ENCODE peak calls at places on chromosomes 3 and 15, in six cellular contexts. W, Z, T, S, Y and R are unnamed samples.

GRCh38 chr15:23857028-23857641 is 170.0 kb upstream of the NDN start:
- DNase-seq in Y (peak; percentile 14), S (no peak), Z (peak; percentile 13), W (no peak), T (peak; percentile 22), R (no peak)

GRCh38 chr3:50444213-50444612 is 59.2 kb downstream of the CACNA2D2 start:
- DNase-seq in W (no peak), Z (no peak), Y (no peak), S (no peak), T (no peak), R (no peak)

GRCh38 chr15:67782592-67782991 is 42.7 kb upstream of the SKOR1 start:
- DNase-seq in S (no peak), W (no peak), Y (no peak), T (no peak), Z (no peak), R (no peak)

GRCh38 chr15:88177451-88177850 is 79.1 kb downstream of the NTRK3 start:
- DNase-seq in S (no peak), Z (no peak), W (no peak), Y (no peak), T (no peak), R (no peak)

GRCh38 chr3:111859061-111859973 is at the start of gene PHLDB2:
- DNase-seq in T (peak; percentile 67), Z (peak; percentile 82), W (peak; percentile 53), Y (peak; percentile 35), S (peak; percentile 57), R (no peak)

GRCh38 chr15:61908241-61908640 is 152.0 kb downstream of the VPS13C start:
- DNase-seq in S (no peak), T (no peak), Y (no peak), W (no peak), Z (no peak), R (no peak)

GRCh38 chr3:142857056-142857455 is 31.8 kb downstream of the PCOLCE2 start:
- DNase-seq in S (no peak), Y (peak; percentile 90), W (no peak), Z (no peak), T (no peak), R (no peak)

GRCh38 chr3:179276001-179276400 is 25.1 kb upstream of the KCNMB3 start:
- DNase-seq in S (no peak), W (no peak), T (no peak), Y (no peak), Z (no peak), R (no peak)

GRCh38 chr3:155870945-155871745 is 695 bp downstream of the GMPS start:
- DNase-seq in T (no peak), Z (peak; percentile 57), W (peak; percentile 35), Y (no peak), S (peak; percentile 70), R (no peak)

GRCh38 chr3:28240440-28240839 is 979 bp upstream of the CMC1 start:
- DNase-seq in T (no peak), W (no peak), S (no peak), Y (peak; percentile 71), Z (no peak), R (no peak)

GRCh38 chr3:30655187-30655812 is 48.9 kb downstream of the TGFBR2 start:
- DNase-seq in Y (no peak), W (no peak), Z (no peak), T (peak; percentile 43), S (no peak), R (peak; percentile 47)

GRCh38 chr3:73509066-73509465 is 115.7 kb downstream of the PDZRN3 start:
- DNase-seq in W (no peak), S (no peak), Y (no peak), Z (no peak), T (no peak), R (no peak)

GRCh38 chr3:58627580-58627894 is 39.0 kb downstream of the FAM3D start:
- DNase-seq in Z (no peak), S (no peak), W (no peak), T (no peak), Y (no peak), R (no peak)

GRCh38 chr3:136992091-136992490 is 34.3 kb downstream of the IL20RB start:
- DNase-seq in W (no peak), Y (peak; percentile 80), S (no peak), Z (no peak), T (no peak), R (no peak)